ENCODE peak calls at places on chromosomes 5 and 9, in four cellular contexts. C is GM23248, A is keratinocyte, P is IMR-90. H is an unnamed sample.

GRCh38 chr5:2008851-2009629 is 126.3 kb upstream of the IRX4 start:
- DNase-seq in C (no peak), A (no peak), P (no peak), H (no peak)

GRCh38 chr5:108168915-108169314 is 213.0 kb downstream of the FBXL17 start:
- DNase-seq in C (no peak), A (no peak), P (no peak), H (no peak)

GRCh38 chr5:150272531-150272930 is 17.0 kb downstream of the CAMK2A start:
- DNase-seq in C (peak), A (no peak), P (peak), H (peak)

GRCh38 chr5:16713386-16713928 is 96.7 kb upstream of the RETREG1 start:
- DNase-seq in C (peak), A (no peak), P (peak), H (no peak)

GRCh38 chr9:3241290-3241689 is 284.5 kb downstream of the RFX3 start:
- DNase-seq in C (no peak), A (no peak), P (no peak), H (no peak)

GRCh38 chr9:69471433-69471832 is 146.4 kb downstream of the ENTREP1 start:
- DNase-seq in C (no peak), A (no peak), P (peak), H (no peak)

GRCh38 chr5:150058480-150059126 is 27.8 kb downstream of the CSF1R start:
- DNase-seq in C (peak), A (peak), P (peak), H (no peak)

GRCh38 chr5:14439087-14439841 is 142.3 kb upstream of the OTULINL start:
- DNase-seq in C (peak), A (no peak), P (no peak), H (no peak)

GRCh38 chr9:82601272-82601835 is 461.6 kb downstream of the RASEF start:
- DNase-seq in C (peak), A (no peak), P (peak), H (no peak)

GRCh38 chr9:123406691-123407536 is 50.9 kb downstream of the CRB2 start:
- DNase-seq in C (no peak), A (no peak), P (peak), H (no peak)

GRCh38 chr5:82584631-82585030 is 306.5 kb upstream of the RPS23 start:
- DNase-seq in C (no peak), A (no peak), P (no peak), H (no peak)

GRCh38 chr5:181160144-181160754 is 12.9 kb downstream of the OR2V2 start:
- DNase-seq in C (peak), A (no peak), P (peak), H (peak)

GRCh38 chr9:133857639-133858038 is 119.5 kb upstream of the SARDH start:
- DNase-seq in C (no peak), A (no peak), P (no peak), H (no peak)

GRCh38 chr9:77453857-77454647 is 194.1 kb downstream of the GNA14 start:
- DNase-seq in C (no peak), A (no peak), P (no peak), H (no peak)

GRCh38 chr5:142597546-142598337 is 88.1 kb downstream of the FGF1 start:
- DNase-seq in C (peak), A (peak), P (peak), H (no peak)

GRCh38 chr5:138890686-138891085 is 15.6 kb upstream of the LRRTM2 start:
- DNase-seq in C (no peak), A (no peak), P (peak), H (no peak)

GRCh38 chr9:71121275-71122168 is at the start of gene TRPM3:
- DNase-seq in C (no peak), A (no peak), P (no peak), H (no peak)

GRCh38 chr5:103330875-103331274 is 72.3 kb downstream of the MACIR start:
- DNase-seq in C (no peak), A (no peak), P (no peak), H (no peak)

GRCh38 chr9:98900725-98901124 is 43.0 kb upstream of the COL15A1 start:
- DNase-seq in C (peak), A (no peak), P (no peak), H (no peak)

GRCh38 chr5:6391151-6391550 is 12.8 kb upstream of the MED10 start:
- DNase-seq in C (no peak), A (no peak), P (no peak), H (no peak)

GRCh38 chr5:473344-474192 is 30.6 kb downstream of the EXOC3 start:
- DNase-seq in C (peak), A (no peak), P (peak), H (no peak)

GRCh38 chr9:89606567-89607311 is 1.9 kb downstream of the GADD45G start:
- DNase-seq in C (peak), A (no peak), P (peak), H (no peak)

GRCh38 chr9:116055536-116055935 is 98.1 kb upstream of the PAPPA start:
- DNase-seq in C (peak), A (no peak), P (peak), H (no peak)

GRCh38 chr9:108911820-108912219 is 22.1 kb downstream of the ELP1 start:
- DNase-seq in C (no peak), A (no peak), P (no peak), H (no peak)

GRCh38 chr5:132474881-132475511 is 15.6 kb downstream of the IRF1 start:
- DNase-seq in C (no peak), A (no peak), P (no peak), H (no peak)

GRCh38 chr5:140882591-140882899 is 621 bp downstream of the PCDHA13 start:
- DNase-seq in C (no peak), A (no peak), P (no peak), H (no peak)

GRCh38 chr5:150118561-150119229 is 32.3 kb upstream of the CSF1R start:
- DNase-seq in C (no peak), A (no peak), P (no peak), H (no peak)

GRCh38 chr9:81476808-81477207 is 212.5 kb downstream of the TLE1 start:
- DNase-seq in C (no peak), A (no peak), P (no peak), H (no peak)
- H3K4me2 ChIP-seq in C (no peak), A (no peak), P (no peak), H (no peak)

GRCh38 chr5:88886756-88887741 is 4.1 kb upstream of the MEF2C start:
- DNase-seq in C (peak), A (no peak), P (no peak), H (no peak)

GRCh38 chr5:88888291-88888690 is 5.3 kb upstream of the MEF2C start:
- DNase-seq in C (no peak), A (no peak), P (no peak), H (no peak)

GRCh38 chr5:88890070-88890781 is 7.2 kb upstream of the MEF2C start:
- DNase-seq in C (no peak), A (no peak), P (no peak), H (no peak)

GRCh38 chr5:88889165-88890069 is 6.4 kb upstream of the MEF2C start:
- DNase-seq in C (peak), A (no peak), P (peak), H (no peak)

DNA sequence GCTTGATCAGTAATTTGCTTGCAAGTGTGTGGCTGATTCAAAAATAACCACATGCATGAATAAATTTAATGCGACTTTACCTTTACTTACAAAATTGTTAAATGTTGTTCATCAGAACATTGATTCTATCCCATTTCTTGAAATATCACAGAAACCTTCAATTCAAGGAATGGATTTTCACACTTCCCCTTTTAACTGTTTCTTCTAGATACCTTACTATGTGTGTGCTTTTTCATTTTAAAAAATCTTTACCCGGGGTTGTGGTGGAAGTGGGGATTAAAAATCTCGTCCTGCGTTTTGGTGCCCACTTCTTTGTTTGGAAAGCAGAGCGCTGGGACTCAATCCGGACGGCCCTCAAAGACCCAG is 5.8 kb upstream of the MEF2C start:
- DNase-seq in C (no peak), A (no peak), P (no peak), H (no peak)
- H3K4me2 ChIP-seq in C (peak), A (no peak), P (peak), H (peak)

DNA sequence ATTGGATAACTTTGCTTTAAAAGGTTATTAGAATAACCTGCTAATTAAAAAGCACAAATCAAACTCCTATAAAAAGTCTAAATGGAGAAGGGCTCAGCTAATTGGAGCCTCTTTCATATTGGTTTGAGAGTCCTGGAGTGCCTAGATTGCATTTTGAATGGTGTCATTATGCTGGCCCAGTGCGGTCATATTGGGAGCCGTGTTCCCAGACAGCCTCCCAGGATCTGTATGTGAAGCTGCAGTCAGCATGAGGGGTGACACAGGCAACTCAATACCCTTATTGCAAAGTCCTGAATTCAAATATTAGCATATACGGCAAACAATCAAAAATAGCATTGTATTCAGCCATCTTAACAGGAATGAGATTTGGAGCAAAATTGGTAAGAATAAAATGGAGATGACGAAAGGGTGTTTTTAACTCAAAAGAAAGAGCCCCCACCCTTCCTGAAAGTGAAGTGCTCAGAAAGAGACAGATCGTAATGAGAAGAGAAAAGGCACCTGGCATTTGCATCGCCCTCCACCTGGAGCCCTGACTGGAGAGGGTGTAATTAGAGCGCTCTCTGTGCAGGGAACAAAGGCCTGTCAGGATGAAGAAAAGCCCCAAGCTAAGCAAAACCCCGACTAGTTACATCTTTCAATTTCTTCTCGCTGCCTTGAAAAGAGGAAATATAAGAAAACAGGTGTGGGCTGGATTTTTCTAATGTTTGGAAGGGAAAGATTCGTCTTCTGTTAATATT is 621.0 kb upstream of the ADAMTS16 start:
- DNase-seq in C (no peak), A (no peak), P (no peak), H (no peak)
- H3K4me2 ChIP-seq in C (no peak), A (no peak), P (no peak), H (no peak)

GRCh38 chr9:117427357-117427913 is 12.6 kb upstream of the ASTN2 start:
- DNase-seq in C (no peak), A (no peak), P (no peak), H (no peak)
- H3K4me2 ChIP-seq in C (no peak), A (no peak), P (no peak), H (no peak)

H was measured in OCI-LY7.